ENCODE peak calls at places on chromosomes 16 and 17, in five cellular contexts. Z, Y, I, G and Q are unnamed samples.
A peak's percentile ranks its signal among the peaks of the same experiment; 100 is the strongest.

GRCh38 chr16:78742501-78743283 is 643.2 kb downstream of the WWOX start:
- DNase-seq in G (no peak), Z (no peak), I (no peak), Y (peak; percentile 21), Q (peak; percentile 58)

GRCh38 chr17:55641559-55642160 is 81.0 kb downstream of the TMEM100 start:
- DNase-seq in I (peak; percentile 66), Y (peak; percentile 76), G (peak; percentile 73), Z (peak; percentile 70), Q (no peak)

GRCh38 chr16:20750558-20750957 is 8.9 kb upstream of the THUMPD1 start:
- DNase-seq in G (no peak), Y (no peak), I (no peak), Z (no peak), Q (no peak)

GRCh38 chr16:85164838-85165516 is 52.7 kb upstream of the CIBAR2 start:
- DNase-seq in Z (no peak), G (no peak), Y (peak; percentile 57), I (no peak), Q (no peak)

GRCh38 chr17:29563816-29564215 is 3.0 kb downstream of the ABHD15 start:
- DNase-seq in G (no peak), Y (no peak), Z (peak; percentile 6), I (no peak), Q (no peak)

GRCh38 chr17:79547586-79547985 is 63.3 kb downstream of the RBFOX3 start:
- DNase-seq in I (no peak), Z (no peak), G (no peak), Y (no peak), Q (no peak)

GRCh38 chr17:67478266-67479118 is 101.4 kb downstream of the PITPNC1 start:
- DNase-seq in G (no peak), Z (no peak), Y (no peak), I (no peak), Q (no peak)

GRCh38 chr17:3972931-3973330 is 8.7 kb upstream of the ATP2A3 start:
- DNase-seq in Y (no peak), G (no peak), I (no peak), Z (no peak), Q (no peak)

GRCh38 chr16:88703486-88704309 is 2.5 kb downstream of the RNF166 start:
- DNase-seq in G (no peak), I (no peak), Y (peak; percentile 57), Z (peak; percentile 58), Q (no peak)

GRCh38 chr16:67516296-67517177 is 12.1 kb upstream of the RIPOR1 start:
- DNase-seq in Y (no peak), I (peak; percentile 72), Z (no peak), G (peak; percentile 44), Q (no peak)

GRCh38 chr17:31321481-31321880 is at the start of gene EVI2A:
- DNase-seq in Z (no peak), Y (no peak), G (no peak), I (peak; percentile 58), Q (peak; percentile 84)

GRCh38 chr17:58245428-58246103 is 7.2 kb downstream of the LPO start:
- DNase-seq in I (no peak), Z (no peak), Y (no peak), G (no peak), Q (no peak)

GRCh38 chr17:4994081-4994595 is 3.2 kb downstream of the INCA1 start:
- DNase-seq in G (no peak), I (no peak), Y (no peak), Z (no peak), Q (no peak)

GRCh38 chr16:3722508-3722907 is 5.2 kb upstream of the TRAP1 start:
- DNase-seq in Y (no peak), I (no peak), Z (no peak), G (no peak), Q (no peak)

GRCh38 chr16:24609740-24610420 is 70.5 kb downstream of the RBBP6 start:
- DNase-seq in Y (peak; percentile 75), G (no peak), Z (peak; percentile 65), I (peak; percentile 70), Q (no peak)

GRCh38 chr17:507441-507840 is 154.8 kb upstream of the RPH3AL start:
- DNase-seq in I (no peak), Y (no peak), Z (no peak), G (no peak), Q (no peak)

GRCh38 chr17:499836-500543 is 147.4 kb upstream of the RPH3AL start:
- DNase-seq in G (no peak), Z (peak; percentile 56), I (no peak), Y (no peak), Q (no peak)

GRCh38 chr17:509316-509715 is 156.7 kb upstream of the RPH3AL start:
- DNase-seq in Z (no peak), G (no peak), Y (no peak), I (no peak), Q (no peak)

GRCh38 chr17:497587-498034 is 145.0 kb upstream of the RPH3AL start:
- DNase-seq in G (no peak), Z (no peak), Y (no peak), I (no peak), Q (no peak)

DNA sequence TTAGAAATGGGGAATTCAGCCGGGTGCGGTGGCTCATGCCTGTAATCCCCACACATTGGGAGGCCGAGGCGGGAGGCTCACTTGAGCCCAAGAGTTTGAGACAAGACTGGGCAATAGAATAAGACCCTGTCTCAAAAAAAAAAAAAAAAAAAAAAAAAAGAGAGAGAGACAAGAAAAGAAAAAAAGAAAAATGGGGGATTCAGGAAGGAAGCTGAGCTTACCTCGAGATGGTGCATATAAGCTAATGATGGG is 150.8 kb upstream of the RPH3AL start:
- DNase-seq in Y (no peak), G (no peak), I (no peak), Z (no peak), Q (no peak)
- H3K4me3 ChIP-seq in Y (no peak overlapping the region), G (no peak overlapping the region), I (peak overlapping the region; percentile 28), Z (no peak overlapping the region), Q (no peak overlapping the region)

DNA sequence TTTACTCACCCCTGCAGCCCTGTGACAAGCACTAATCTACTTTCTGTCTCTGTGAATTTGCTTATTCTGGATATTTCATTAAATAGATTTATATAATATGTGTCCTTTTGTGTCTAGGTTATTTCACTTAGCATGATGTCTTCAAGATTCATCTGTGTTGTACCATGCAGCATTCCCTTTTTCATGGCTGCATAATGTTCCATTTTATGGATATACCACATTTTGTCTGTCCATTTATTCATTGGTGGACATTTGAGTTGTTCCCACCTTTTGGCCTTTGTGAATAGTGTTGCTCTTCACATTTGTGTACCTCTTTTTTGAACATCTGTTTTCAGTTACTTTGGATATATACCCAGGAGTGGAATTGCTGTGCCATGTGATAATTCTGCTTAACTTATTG is 110.3 kb downstream of the ELAC2 start:
- DNase-seq in I (no peak), Y (no peak), G (no peak), Z (no peak), Q (no peak)
- H3K4me3 ChIP-seq in I (no peak overlapping the region), Y (no peak overlapping the region), G (no peak overlapping the region), Z (no peak overlapping the region), Q (no peak overlapping the region)

GRCh38 chr17:38710985-38711384 is 5.9 kb downstream of the MLLT6 start:
- DNase-seq in I (no peak), G (no peak), Z (no peak), Y (no peak), Q (no peak)
- H3K4me3 ChIP-seq in I (no peak overlapping the region), G (no peak overlapping the region), Z (no peak overlapping the region), Y (no peak overlapping the region), Q (no peak overlapping the region)

GRCh38 chr17:35788504-35788998 is 6.9 kb downstream of the MMP28 start:
- DNase-seq in Y (no peak), Z (no peak), I (peak; percentile 97), G (peak; percentile 85), Q (no peak)

GRCh38 chr17:35790826-35791225 is 4.6 kb downstream of the MMP28 start:
- DNase-seq in Z (no peak), I (peak; percentile 70), Y (no peak), G (no peak), Q (no peak)

GRCh38 chr17:35793257-35793656 is 2.2 kb downstream of the MMP28 start:
- DNase-seq in G (no peak), Z (no peak), Y (peak; percentile 48), I (no peak), Q (no peak)

GRCh38 chr17:35789044-35789443 is 6.4 kb downstream of the MMP28 start:
- DNase-seq in Z (no peak), G (no peak), Y (no peak), I (no peak), Q (no peak)

DNA sequence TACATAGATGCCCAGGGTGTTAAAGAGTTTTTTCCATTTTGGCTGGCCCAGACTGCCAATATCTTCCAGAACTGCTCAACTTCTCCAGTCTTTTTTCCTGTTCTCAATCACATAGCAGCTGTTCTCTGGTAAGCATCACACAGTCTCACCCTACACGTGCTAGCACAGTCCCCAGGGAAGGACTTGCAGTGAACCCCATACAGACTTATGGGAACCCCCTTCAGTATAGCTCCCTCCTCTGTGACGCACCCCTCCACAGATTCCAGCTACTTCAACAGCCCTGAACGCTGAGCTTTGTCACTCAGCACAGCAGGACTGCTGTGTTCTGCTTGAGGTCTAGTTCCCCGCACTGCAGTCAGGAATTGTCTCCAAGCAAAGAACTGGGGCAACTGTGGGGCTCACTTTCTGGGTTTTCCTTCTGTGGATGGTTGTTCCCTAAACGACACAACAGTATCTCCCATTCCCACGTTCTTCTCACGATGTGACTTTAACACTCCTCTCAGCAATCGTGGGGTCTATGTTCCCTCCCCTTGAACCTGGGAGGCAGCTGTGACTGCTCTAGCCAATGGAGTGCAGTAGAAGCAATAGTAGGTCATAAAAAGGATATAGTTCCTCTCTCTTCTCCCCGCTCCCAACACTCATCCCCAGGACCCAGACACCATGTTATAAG is 3.6 kb downstream of the MMP28 start:
- DNase-seq in G (no peak), Z (no peak), I (no peak), Y (no peak), Q (no peak)
- H3K4me3 ChIP-seq in G (no peak overlapping the region), Z (no peak overlapping the region), I (no peak overlapping the region), Y (no peak overlapping the region), Q (no peak overlapping the region)

DNA sequence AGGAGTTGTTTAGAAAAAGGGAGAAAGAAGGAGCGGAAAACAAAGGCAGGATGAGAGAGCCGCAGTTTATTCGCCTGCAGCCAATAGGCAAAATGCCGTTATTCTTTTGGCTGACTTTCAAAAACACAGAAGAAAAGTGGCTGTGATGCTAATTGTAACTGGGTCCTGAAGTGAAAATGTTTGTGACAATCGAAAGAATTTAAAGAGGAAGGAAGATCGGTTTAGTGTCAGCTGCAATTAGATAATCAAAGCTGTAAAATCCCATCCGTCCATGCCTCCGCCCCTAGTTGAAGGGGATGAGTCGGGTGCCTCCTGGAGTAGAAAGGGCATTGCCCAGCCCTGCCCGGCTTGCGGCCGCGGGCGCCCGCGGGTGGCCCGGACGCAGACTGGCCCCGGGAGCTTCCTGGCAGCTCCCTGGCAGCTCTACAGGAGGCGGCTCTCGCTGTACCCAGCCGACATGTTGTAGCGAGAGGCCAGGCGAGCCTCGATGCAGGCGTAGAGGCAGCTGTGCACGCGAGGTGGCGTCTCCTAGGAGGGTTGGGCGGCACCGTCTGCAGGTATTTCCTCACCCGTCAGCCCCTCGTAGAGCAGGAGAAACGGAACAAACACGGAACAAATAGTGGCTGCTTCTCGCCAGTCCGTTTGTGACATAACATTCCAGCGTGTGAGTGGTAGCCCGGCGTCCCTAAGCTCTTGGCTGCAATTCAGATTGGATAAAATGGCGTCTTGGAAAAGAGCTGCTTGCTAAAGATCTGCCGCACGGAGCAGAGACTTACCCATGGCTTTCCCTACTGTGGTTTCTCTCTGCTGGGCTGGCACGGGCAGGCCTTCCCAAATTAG is 82.3 kb downstream of the TNRC6C start:
- DNase-seq in Z (peak; percentile 67), I (peak; percentile 67), G (peak; percentile 81), Y (peak; percentile 59), Q (no peak)
- H3K4me3 ChIP-seq in Z (peak overlapping the region; percentile 30), I (peak overlapping the region; percentile 54), G (peak overlapping the region; percentile 47), Y (peak overlapping the region; percentile 64), Q (peak overlapping the region; percentile 34)

GRCh38 chr17:50100480-50100883 is 5.3 kb downstream of the PDK2 start:
- DNase-seq in G (no peak), Y (no peak), Z (no peak), I (no peak), Q (no peak)
- H3K4me3 ChIP-seq in G (no peak overlapping the region), Y (no peak overlapping the region), Z (no peak overlapping the region), I (no peak overlapping the region), Q (no peak overlapping the region)